ENCODE peak calls at places on chromosomes 7 and 10, in eight cellular contexts. L is AG08395, O is heart left ventricle, X is ecto neural progenitor cell, P is fibroblast of lung, I is SIG-M5, Z is fibroblast of mammary gland, V is aorta. D is an unnamed sample.

GRCh38 chr7:45153238-45153637 is 4.4 kb upstream of the RAMP3 start:
- DNase-seq in L (no peak), O (no peak), X (no peak), P (no peak), I (no peak), Z (no peak), V (peak), D (no peak)

GRCh38 chr7:92588561-92588960 is 1.6 kb downstream of the FAM133B start:
- DNase-seq in L (no peak), O (no peak), X (no peak), P (no peak), I (peak), Z (peak), V (no peak), D (peak)

GRCh38 chr7:2520131-2520807 is 695 bp downstream of the LFNG start:
- DNase-seq in L (peak), O (no peak), X (peak), P (no peak), I (no peak), Z (no peak), V (no peak), D (peak)

GRCh38 chr7:144531181-144531580 is 127.7 kb upstream of the NOBOX start:
- DNase-seq in L (no peak), O (no peak), X (no peak), P (no peak), I (no peak), Z (peak), V (no peak), D (no peak)

GRCh38 chr7:157979631-157980340 is 607.8 kb downstream of the PTPRN2 start:
- DNase-seq in L (no peak), O (no peak), X (no peak), P (no peak), I (no peak), Z (no peak), V (no peak), D (no peak)

GRCh38 chr7:25091757-25092156 is 33.3 kb downstream of the CYCS start:
- DNase-seq in L (no peak), O (no peak), X (no peak), P (no peak), I (no peak), Z (no peak), V (no peak), D (no peak)

GRCh38 chr7:107387077-107387476 is 82.8 kb upstream of the GPR22 start:
- DNase-seq in L (no peak), O (peak), X (peak), P (peak), I (no peak), Z (peak), V (peak), D (no peak)

GRCh38 chr7:98211221-98211675 is at the start of gene BHLHA15:
- DNase-seq in L (no peak), O (no peak), X (peak), P (no peak), I (no peak), Z (no peak), V (peak), D (peak)

GRCh38 chr10:120042705-120043104 is 150.2 kb downstream of the SEC23IP start:
- DNase-seq in L (no peak), O (no peak), X (no peak), P (no peak), I (no peak), Z (no peak), V (no peak), D (no peak)

GRCh38 chr7:55476852-55477780 is 95.2 kb downstream of the VOPP1 start:
- DNase-seq in L (no peak), O (no peak), X (no peak), P (no peak), I (no peak), Z (no peak), V (no peak), D (no peak)

GRCh38 chr10:8776926-8777625 is 722.6 kb downstream of the GATA3 start:
- DNase-seq in L (no peak), O (no peak), X (no peak), P (no peak), I (no peak), Z (no peak), V (no peak), D (no peak)

D was measured in activated CD8-positive, alpha-beta T cell treated with anti-CD3 and anti-CD28 coated beads for 36 hours.